ENCODE peak calls at places on chromosomes 2 and 18, in four cellular contexts. C, M, N and U are unnamed samples.

GRCh38 chr2:62409442-62409841 is 96.6 kb downstream of the TMEM17 start:
- DNase-seq in C (no peak), M (no peak), N (peak), U (peak)

GRCh38 chr2:224309216-224309615 is 92.7 kb downstream of the FAM124B start:
- DNase-seq in C (no peak), M (no peak), N (peak), U (peak)

GRCh38 chr2:36559221-36559942 is 38.6 kb downstream of the FEZ2 start:
- DNase-seq in C (no peak), M (no peak), N (no peak), U (no peak)

GRCh38 chr2:240359695-240360094 is 75.8 kb upstream of the GPC1 start:
- DNase-seq in C (no peak), M (no peak), N (no peak), U (no peak)

GRCh38 chr2:19988600-19988999 is 1.3 kb downstream of the WDR35 start:
- DNase-seq in C (no peak), M (no peak), N (no peak), U (no peak)

GRCh38 chr2:133884739-133885381 is 316.6 kb upstream of the NCKAP5 start:
- DNase-seq in C (no peak), M (no peak), N (no peak), U (peak)

GRCh38 chr2:191607101-191607500 is 70.8 kb upstream of the NABP1 start:
- DNase-seq in C (no peak), M (no peak), N (peak), U (no peak)

GRCh38 chr2:147818741-147819140 is 26.1 kb upstream of the ACVR2A start:
- DNase-seq in C (no peak), M (no peak), N (peak), U (no peak)

GRCh38 chr2:16162491-16163040 is 222.2 kb downstream of the MYCN start:
- DNase-seq in C (no peak), M (no peak), N (no peak), U (no peak)

GRCh38 chr18:9140984-9141383 is 4.4 kb downstream of the ANKRD12 start:
- DNase-seq in C (no peak), M (no peak), N (no peak), U (no peak)
- H3K27ac ChIP-seq in C (no peak), M (no peak), N (no peak), U (no peak)

DNA sequence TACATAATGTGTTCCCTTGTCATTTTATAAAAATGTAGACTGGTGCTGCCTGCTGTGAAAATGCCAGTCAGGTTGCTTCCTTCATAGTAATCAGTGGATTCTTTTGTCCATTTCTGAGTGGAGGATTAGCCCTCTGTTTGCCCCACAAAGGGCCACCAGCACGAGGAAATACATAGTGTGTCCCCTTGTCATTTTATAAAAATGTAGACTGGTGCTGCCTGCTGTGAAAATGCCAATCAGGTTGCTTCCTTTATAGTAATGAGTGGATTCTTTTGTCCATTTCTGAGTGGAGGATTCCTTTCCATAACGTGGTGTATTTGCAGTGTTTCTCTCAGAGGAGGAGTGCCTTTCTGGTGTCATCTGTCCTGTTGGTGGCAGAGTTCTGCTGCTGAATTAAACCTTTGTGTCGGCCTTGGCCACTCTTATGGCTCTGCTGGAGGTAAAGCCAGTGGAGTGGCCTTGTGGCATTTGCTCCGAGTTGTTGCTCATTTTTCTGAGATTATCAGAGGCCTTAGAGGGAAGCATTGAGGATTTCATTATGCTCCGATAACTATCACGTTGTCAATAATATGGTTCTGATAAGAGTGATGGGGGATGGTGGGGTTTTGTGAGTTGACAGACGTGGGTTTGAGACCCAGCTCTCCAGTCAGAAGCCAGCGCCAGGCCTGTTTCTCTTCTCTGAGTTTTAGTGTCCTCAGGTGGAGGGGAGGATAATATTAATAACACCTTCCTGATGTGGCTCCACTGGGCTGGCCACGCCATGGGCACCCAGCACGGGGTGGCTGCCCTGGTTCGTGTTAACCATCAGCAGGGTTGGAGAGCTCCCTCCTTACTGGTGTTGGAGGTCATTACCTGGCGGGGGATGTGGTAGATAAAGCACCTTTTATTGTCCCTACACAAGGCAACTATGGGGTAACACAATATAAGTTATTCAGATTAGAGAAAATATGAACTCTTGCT is 96.6 kb downstream of the NEDD4L start:
- DNase-seq in C (no peak), M (no peak), N (no peak), U (no peak)
- TF ChIP-seq CTCF in C (no peak), M (no peak), N (no peak), U (no peak)

GRCh38 chr2:47064076-47064475 is 91.0 kb downstream of the STPG4 start:
- DNase-seq in C (no peak), M (no peak), N (no peak), U (no peak)

GRCh38 chr2:47063159-47063930 is 91.8 kb downstream of the STPG4 start:
- DNase-seq in C (no peak), M (no peak), N (no peak), U (no peak)

GRCh38 chr2:47062721-47063120 is 92.4 kb downstream of the STPG4 start:
- DNase-seq in C (no peak), M (no peak), N (no peak), U (no peak)

GRCh38 chr2:47060652-47061170 is 94.4 kb downstream of the STPG4 start:
- DNase-seq in C (no peak), M (no peak), N (no peak), U (no peak)

DNA sequence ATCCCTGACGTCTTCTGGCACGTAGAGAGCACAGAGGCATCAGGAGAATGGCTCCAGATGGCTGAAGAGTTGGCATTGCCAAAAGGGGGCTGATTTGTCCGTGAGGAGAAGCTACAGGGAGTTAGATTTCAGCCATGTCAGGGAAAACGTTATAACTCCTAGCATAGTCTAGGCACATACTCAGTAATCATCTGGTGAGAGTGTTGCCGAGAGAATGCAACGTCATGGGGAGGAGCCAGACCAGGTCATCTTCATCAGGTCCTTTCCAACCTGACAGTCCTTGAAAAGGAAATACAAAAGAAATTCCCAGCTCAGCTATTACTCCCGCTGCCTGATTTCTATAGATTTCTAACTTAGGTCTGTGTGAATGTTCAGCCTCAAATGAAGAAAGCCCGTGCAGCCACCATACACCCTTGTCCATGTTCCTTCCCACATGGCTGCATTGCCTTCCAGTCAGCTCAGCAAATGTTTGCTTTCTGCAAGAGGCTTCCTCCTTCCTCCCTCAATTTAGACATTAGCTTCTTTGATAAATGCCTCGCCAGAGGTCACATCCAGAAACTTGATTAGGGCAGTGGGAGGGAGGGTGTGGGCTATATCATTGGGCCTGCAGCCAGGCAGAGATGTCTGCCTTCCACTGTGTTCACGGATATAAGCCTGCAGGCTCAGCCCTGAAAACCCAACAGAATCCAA is 93.0 kb downstream of the STPG4 start:
- DNase-seq in C (no peak), M (no peak), N (no peak), U (no peak)
- H3K27ac ChIP-seq in C (peak), M (no peak), N (no peak), U (no peak)

DNA sequence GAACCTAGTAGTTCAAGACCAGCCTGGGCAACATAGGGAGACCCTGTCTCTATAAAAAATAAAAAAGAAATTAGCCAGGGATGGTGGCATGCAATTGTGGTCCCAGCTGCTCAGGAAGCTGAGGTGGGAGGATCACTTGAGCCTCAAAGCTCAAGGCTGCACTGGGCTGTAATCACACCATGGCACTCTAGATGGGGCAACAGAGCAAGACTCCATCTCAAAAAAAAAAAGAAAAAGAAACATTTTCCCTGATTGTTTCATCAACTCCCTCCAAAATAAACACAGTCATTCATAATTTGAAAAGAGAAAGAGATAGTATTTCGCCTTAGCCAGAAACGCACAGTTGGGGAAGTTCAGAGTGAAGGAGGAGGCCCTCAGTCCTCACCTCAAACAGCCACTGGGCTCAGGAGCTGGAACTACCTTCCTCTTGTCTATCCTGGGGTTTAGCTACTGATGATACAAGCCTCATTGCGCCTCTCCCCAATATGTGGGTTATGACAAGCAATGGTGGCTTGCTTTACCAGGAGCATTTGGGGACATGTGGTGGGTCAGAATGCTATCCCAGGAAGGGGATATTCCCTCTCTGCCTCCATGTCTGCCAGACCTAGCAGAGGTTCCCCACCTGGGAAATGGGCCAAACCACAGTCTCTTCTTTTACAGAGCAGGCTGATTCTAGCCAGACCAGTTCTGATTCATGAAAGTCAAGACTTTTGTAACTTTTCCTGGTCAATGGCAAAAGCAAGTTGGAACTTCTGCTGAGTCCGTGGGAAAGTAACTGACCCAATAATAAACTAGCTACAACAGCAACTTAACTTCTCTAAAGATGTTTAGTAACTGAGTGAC is 22.2 kb upstream of the TMEM87B start:
- DNase-seq in C (no peak), M (no peak), N (peak), U (peak)
- TF ChIP-seq CTCF in C (no peak), M (no peak), N (peak), U (peak)

GRCh38 chr2:152406836-152407161 is 71.8 kb downstream of the FMNL2 start:
- DNase-seq in C (no peak), M (no peak), N (no peak), U (no peak)

GRCh38 chr2:152406119-152406835 is 71.3 kb downstream of the FMNL2 start:
- DNase-seq in C (no peak), M (no peak), N (no peak), U (no peak)

GRCh38 chr2:152408260-152408659 is 73.3 kb downstream of the FMNL2 start:
- DNase-seq in C (no peak), M (no peak), N (no peak), U (no peak)

GRCh38 chr2:152407204-152407721 is 72.3 kb downstream of the FMNL2 start:
- DNase-seq in C (peak), M (peak), N (peak), U (peak)

DNA sequence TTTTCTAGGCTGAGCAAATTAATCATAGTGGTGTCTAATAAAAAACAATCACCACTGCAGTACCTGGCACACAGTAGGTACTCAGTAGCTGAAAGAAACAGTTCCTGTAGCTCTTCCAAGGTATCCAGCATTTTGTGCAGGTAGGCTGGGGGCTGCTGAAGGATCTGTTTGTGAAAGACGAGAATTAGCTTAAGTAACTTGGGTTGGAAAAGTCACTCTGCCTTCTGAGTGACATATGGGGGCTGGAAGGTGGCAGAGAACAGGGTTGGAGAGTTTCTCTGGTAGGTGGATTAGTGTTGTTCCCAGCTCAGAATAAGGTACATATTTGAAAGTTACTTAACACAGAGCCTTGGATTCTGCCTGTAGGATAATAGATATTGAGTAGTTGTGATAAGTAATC is 72.8 kb downstream of the FMNL2 start:
- DNase-seq in C (no peak), M (no peak), N (no peak), U (no peak)
- H3K27ac ChIP-seq in C (no peak), M (peak), N (no peak), U (no peak)

DNA sequence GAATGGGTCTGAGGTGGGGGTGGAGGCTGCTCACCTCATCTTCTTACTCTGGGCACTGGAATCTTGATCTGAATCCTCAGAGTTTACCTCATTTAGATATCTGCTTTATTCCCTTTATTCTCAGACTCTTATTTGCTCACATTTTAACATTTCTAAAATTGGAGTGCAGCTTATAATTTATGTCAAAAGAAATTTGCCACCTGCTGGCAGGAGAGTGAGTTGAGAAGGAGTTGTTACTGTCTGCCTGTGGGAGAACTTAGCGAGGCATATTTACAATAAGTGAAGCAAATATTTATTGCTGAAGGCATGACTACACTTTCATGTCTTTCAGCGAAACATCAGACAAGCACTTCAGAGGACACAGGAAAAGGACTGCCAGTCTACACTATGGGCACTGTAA is 16.4 kb upstream of the KIAA2012 start:
- DNase-seq in C (no peak), M (no peak), N (no peak), U (peak)
- TF ChIP-seq CTCF in C (no peak), M (peak), N (peak), U (peak)

GRCh38 chr2:237191693-237192076 is 106.0 kb downstream of the COPS8 start:
- DNase-seq in C (no peak), M (no peak), N (no peak), U (no peak)

GRCh38 chr2:237192881-237193280 is 107.2 kb downstream of the COPS8 start:
- DNase-seq in C (no peak), M (no peak), N (no peak), U (no peak)

GRCh38 chr2:237194906-237195305 is 109.2 kb downstream of the COPS8 start:
- DNase-seq in C (no peak), M (no peak), N (no peak), U (no peak)

GRCh38 chr2:237194081-237194480 is 108.4 kb downstream of the COPS8 start:
- DNase-seq in C (no peak), M (no peak), N (no peak), U (no peak)

DNA sequence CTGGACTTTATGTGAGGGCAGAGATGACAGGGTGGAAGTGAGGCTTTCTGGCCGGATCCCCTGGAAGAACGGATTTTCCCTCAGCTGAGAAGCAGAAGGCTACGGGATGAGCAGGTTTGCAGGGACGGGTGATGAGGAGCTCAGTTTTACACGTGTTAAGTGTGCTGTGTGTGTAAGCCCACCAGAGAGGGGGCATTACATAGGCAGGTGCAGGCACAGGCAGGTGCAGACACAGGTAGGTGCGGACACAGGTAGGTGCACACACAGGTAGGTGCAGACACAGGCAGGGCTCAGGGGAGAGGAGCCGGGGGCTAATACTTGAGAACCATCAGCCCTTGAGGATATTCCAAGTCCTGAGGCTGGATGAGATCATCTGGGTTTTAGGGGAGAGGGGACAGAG is 107.7 kb downstream of the COPS8 start:
- DNase-seq in C (no peak), M (no peak), N (no peak), U (no peak)
- H3K27ac ChIP-seq in C (no peak), M (peak), N (no peak), U (no peak)